ENCODE peak calls at places on chromosomes 13 and 19, in seven cellular contexts. S, J, R, G, O, U and E are unnamed samples.

GRCh38 chr13:20353973-20354372 is 121.9 kb upstream of the GJB6 start:
- DNase-seq in S (no peak), J (no peak), R (no peak), G (no peak), O (no peak), U (peak), E (no peak)

GRCh38 chr19:12723383-12723642 is 419 bp downstream of the TNPO2 start:
- DNase-seq in S (peak), J (no peak), R (no peak), G (no peak), O (no peak), U (no peak), E (peak)

GRCh38 chr13:102586615-102587014 is 10.2 kb upstream of the TPP2 start:
- DNase-seq in S (no peak), J (no peak), R (no peak), G (no peak), O (no peak), U (no peak), E (no peak)

GRCh38 chr19:55643733-55644116 is 276 bp downstream of the ZNF581 start:
- DNase-seq in S (no peak), J (no peak), R (no peak), G (no peak), O (no peak), U (no peak), E (no peak)

GRCh38 chr19:1469936-1470863 is 8.8 kb downstream of the C19orf25 start:
- DNase-seq in S (peak), J (no peak), R (no peak), G (no peak), O (no peak), U (no peak), E (peak)

GRCh38 chr13:63972328-63972727 is 2556.7 kb upstream of the PCDH20 start:
- DNase-seq in S (no peak), J (no peak), R (no peak), G (no peak), O (no peak), U (no peak), E (no peak)

GRCh38 chr19:33291623-33292534 is 10.5 kb downstream of the CEBPA start:
- DNase-seq in S (no peak), J (no peak), R (no peak), G (no peak), O (no peak), U (no peak), E (no peak)

GRCh38 chr13:44565881-44566280 is 10.2 kb downstream of the TSC22D1 start:
- DNase-seq in S (no peak), J (no peak), R (no peak), G (no peak), O (no peak), U (no peak), E (no peak)

GRCh38 chr19:17077447-17078028 is 2.0 kb downstream of the MYO9B start:
- DNase-seq in S (no peak), J (no peak), R (no peak), G (no peak), O (no peak), U (no peak), E (no peak)

GRCh38 chr19:3721900-3722442 is 13.8 kb downstream of the TJP3 start:
- DNase-seq in S (no peak), J (no peak), R (no peak), G (no peak), O (no peak), U (no peak), E (no peak)

GRCh38 chr13:73089216-73089615 is 30.4 kb downstream of the KLF5 start:
- DNase-seq in S (no peak), J (no peak), R (no peak), G (no peak), O (no peak), U (no peak), E (no peak)

GRCh38 chr19:43562698-43563241 is 12.6 kb downstream of the XRCC1 start:
- DNase-seq in S (no peak), J (peak), R (peak), G (no peak), O (no peak), U (no peak), E (no peak)

GRCh38 chr19:18496167-18496979 is 25.5 kb downstream of the ELL start:
- DNase-seq in S (no peak), J (no peak), R (peak), G (no peak), O (peak), U (no peak), E (peak)

GRCh38 chr13:95874286-95874685 is 178.9 kb downstream of the UGGT2 start:
- DNase-seq in S (no peak), J (no peak), R (no peak), G (no peak), O (no peak), U (no peak), E (no peak)